ENCODE peak calls at places on chromosomes 5 and 9, in ten cellular contexts. L, N, H, I, A, O, K, J, Z and R are unnamed samples.

GRCh38 chr5:6302684-6303083 is 75.7 kb downstream of the MED10 start:
- DNase-seq in L (no peak), N (no peak), H (no peak), I (no peak), A (no peak), O (no peak), K (no peak), J (no peak), Z (no peak), R (no peak)

GRCh38 chr5:78629590-78629989 is 19.0 kb downstream of the LHFPL2 start:
- DNase-seq in L (no peak), N (no peak), H (no peak), I (no peak), A (no peak), O (no peak), K (no peak), J (no peak), Z (no peak), R (no peak)

GRCh38 chr5:62268792-62269191 is 37.2 kb upstream of the KIF2A start:
- DNase-seq in L (no peak), N (no peak), H (no peak), I (no peak), A (no peak), O (no peak), K (no peak), J (no peak), Z (no peak), R (no peak)

GRCh38 chr5:14268738-14269137 is 125.6 kb downstream of the TRIO start:
- DNase-seq in L (no peak), N (peak; percentile 54), H (no peak), I (no peak), A (peak; percentile 50), O (no peak), K (peak; percentile 47), J (no peak), Z (peak; percentile 35), R (no peak)

GRCh38 chr5:179803651-179804598 is 2.7 kb downstream of the MGAT4B start:
- DNase-seq in L (no peak), N (no peak), H (no peak), I (no peak), A (peak; percentile 41), O (no peak), K (no peak), J (no peak), Z (no peak), R (no peak)

GRCh38 chr5:154472871-154473580 is 5.0 kb downstream of the HAND1 start:
- DNase-seq in L (no peak), N (peak; percentile 6), H (no peak), I (no peak), A (no peak), O (no peak), K (no peak), J (peak; percentile 52), Z (no peak), R (no peak)

GRCh38 chr9:95091574-95091970 is 225.9 kb downstream of the FANCC start:
- DNase-seq in L (no peak), N (peak; percentile 82), H (no peak), I (no peak), A (peak; percentile 53), O (no peak), K (no peak), J (no peak), Z (peak; percentile 22), R (no peak)

GRCh38 chr5:82991678-82992323 is 85.4 kb downstream of the TMEM167A start:
- DNase-seq in L (no peak), N (peak; percentile 49), H (no peak), I (no peak), A (peak; percentile 38), O (no peak), K (no peak), J (no peak), Z (no peak), R (no peak)

GRCh38 chr9:16668906-16669305 is 201.6 kb downstream of the BNC2 start:
- DNase-seq in L (no peak), N (peak; percentile 60), H (no peak), I (no peak), A (no peak), O (no peak), K (no peak), J (no peak), Z (no peak), R (no peak)

DNA sequence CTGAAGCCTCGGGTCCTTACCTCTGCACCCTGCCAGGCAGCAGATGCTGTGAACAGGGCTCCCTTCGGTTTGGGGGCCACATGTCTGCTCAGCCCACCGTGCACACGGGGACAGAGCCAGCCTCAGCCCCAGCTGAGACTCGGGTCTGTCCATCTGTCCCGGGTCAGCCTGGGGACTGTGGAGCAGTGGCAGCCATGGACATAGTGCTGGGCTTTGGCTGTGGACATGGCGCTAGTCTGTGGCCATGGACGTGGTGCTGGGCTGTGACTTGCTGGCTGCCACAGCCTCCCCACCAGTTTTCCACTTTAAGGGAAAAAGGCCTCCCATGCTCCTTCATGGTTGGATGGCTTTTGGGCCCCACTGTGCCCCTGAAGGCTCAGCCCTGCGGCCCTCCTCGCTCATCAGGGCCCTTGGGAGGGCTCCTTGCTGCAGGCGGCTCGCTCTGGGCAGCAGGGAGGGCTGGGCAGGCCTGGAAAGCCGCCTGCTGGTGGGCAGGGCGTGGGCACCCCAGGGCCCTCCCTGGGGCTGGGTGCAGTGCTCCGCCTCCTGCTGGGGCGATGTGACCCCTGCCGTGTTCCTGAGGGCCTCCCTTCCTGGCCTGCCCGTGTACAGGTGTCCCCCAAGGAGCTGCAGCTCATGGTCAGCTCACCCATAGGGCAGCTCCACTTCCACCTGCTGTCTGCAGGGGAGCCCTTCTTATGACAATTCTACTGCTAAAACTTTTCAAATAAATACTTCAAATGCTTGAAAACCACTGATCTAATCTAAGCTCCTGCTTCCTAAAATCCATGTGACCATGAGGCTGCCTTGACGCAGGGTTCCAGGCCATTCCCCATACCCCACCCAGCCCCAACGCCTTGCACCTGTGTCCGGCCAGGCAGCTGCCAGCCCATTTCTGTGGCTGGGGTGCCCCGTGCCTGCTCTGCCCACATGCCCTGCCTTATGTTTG is 112.1 kb upstream of the LMX1B start:
- DNase-seq in L (no peak), N (no peak), H (no peak), I (no peak), A (no peak), O (no peak), K (no peak), J (no peak), Z (no peak), R (no peak)
- TF ChIP-seq CTCF in L (no peak), N (no peak), H (no peak), I (no peak), A (no peak), O (no peak), K (no peak), J (no peak), Z (peak; percentile 30), R (no peak)

GRCh38 chr5:174897281-174897950 is 173.0 kb downstream of the MSX2 start:
- DNase-seq in L (no peak), N (no peak), H (no peak), I (no peak), A (no peak), O (no peak), K (no peak), J (no peak), Z (no peak), R (no peak)

GRCh38 chr5:174901336-174901735 is 177.0 kb downstream of the MSX2 start:
- DNase-seq in L (no peak), N (no peak), H (no peak), I (no peak), A (no peak), O (no peak), K (no peak), J (no peak), Z (no peak), R (no peak)

GRCh38 chr5:174900176-174900692 is 175.9 kb downstream of the MSX2 start:
- DNase-seq in L (no peak), N (no peak), H (no peak), I (no peak), A (no peak), O (no peak), K (no peak), J (no peak), Z (no peak), R (no peak)

DNA sequence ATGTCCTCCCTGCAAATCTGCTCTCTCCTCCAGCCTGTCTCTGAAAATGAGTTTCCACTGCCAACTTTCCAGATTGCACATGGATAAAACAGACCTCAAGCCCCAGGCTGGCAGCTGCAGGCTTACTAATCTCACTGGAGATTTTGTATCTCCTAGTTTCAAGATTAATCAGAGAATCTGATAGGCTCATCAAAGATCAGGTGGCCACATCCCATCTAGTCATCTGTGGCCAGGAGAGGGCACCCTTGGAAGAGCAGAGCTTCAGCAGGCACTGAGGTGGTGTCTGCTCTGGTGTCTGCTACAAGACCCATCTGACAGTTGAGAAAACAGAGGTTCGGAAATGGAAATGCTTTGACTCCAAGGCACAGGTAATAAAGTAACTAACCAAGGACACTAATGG is 179.0 kb downstream of the MSX2 start:
- DNase-seq in L (no peak), N (no peak), H (no peak), I (no peak), A (no peak), O (no peak), K (no peak), J (peak; percentile 49), Z (no peak), R (no peak)
- TF ChIP-seq CTCF in L (no peak), N (no peak), H (peak; percentile 1), I (no peak), A (no peak), O (no peak), K (no peak), J (peak; percentile 41), Z (no peak), R (no peak)

GRCh38 chr5:28344803-28345433 is 1306.5 kb upstream of the CDH9 start:
- DNase-seq in L (no peak), N (peak; percentile 18), H (peak; percentile 23), I (no peak), A (no peak), O (no peak), K (peak; percentile 67), J (peak; percentile 29), Z (no peak), R (no peak)
- TF ChIP-seq CTCF in L (no peak), N (peak; percentile 55), H (peak; percentile 39), I (peak; percentile 46), A (no peak), O (peak; percentile 7), K (peak; percentile 48), J (peak; percentile 86), Z (peak; percentile 20), R (peak; percentile 85)

DNA sequence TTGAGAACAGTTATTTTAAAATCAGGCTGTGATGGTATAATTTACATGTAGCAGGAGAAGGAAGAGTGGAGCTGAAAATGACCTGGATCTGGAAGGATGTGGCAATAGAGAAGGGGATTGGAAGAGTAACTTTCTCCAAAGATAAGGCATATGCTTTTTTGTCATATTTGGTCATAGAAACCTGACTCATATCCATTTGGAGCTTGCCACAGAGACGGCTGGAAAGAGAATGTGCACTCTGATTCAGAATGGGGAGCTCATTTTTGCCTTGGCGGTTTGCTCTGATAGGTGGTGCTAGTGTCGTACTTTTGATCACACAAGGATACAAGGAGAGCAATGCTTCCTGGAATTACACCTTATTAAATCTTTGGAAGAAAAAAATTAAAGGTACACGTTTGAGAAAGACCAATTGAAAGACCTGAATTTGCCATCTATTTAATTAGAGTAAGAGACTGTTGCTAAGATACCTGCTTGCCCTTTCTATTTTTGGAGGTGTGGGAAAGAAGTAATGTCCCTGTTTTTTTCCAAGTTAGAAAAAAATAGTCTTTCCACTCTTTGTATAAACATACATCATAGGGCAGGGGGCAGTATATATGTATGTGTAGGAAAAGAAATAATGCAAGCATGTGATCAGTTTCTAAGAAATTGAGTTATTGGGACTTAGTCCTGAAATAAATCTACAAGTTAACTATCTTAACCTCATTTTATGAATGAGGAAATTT is 5.4 kb downstream of the LSM11 start:
- DNase-seq in L (no peak), N (peak; percentile 90), H (no peak), I (no peak), A (peak; percentile 93), O (no peak), K (peak; percentile 90), J (no peak), Z (peak; percentile 89), R (no peak)
- TF ChIP-seq CTCF in L (no peak), N (peak; percentile 26), H (no peak), I (no peak), A (peak; percentile 37), O (no peak), K (peak; percentile 19), J (no peak), Z (peak; percentile 56), R (no peak)